ENCODE peak calls at places on chromosome 5, in six cellular contexts. One of them, this sample, is unnamed.

GRCh38 chr5:111349429-111349828 is 125.2 kb downstream of the CAMK4 start:
- DNase-seq in cerebellar nuclear complex: no peak
- DNase-seq in activated T-cell treated with anti-CD3 and anti-CD28 coated beads, Interleukin-2, amount 50 U/mL, for 72 hours: no peak
- DNase-seq in HTR-8/SVneo: no peak
- DNase-seq in WERI-Rb-1: no peak
- DNase-seq in IMR-90: no peak
- DNase-seq in this sample: no peak

GRCh38 chr5:167057665-167058064 is 1233.8 kb upstream of the WWC1 start:
- DNase-seq in WERI-Rb-1: no peak
- DNase-seq in activated T-cell treated with anti-CD3 and anti-CD28 coated beads, Interleukin-2, amount 50 U/mL, for 72 hours: no peak
- DNase-seq in IMR-90: no peak
- DNase-seq in cerebellar nuclear complex: no peak
- DNase-seq in HTR-8/SVneo: no peak
- DNase-seq in this sample: no peak

GRCh38 chr5:27727254-27727653 is 688.9 kb upstream of the CDH9 start:
- DNase-seq in cerebellar nuclear complex: no peak
- DNase-seq in activated T-cell treated with anti-CD3 and anti-CD28 coated beads, Interleukin-2, amount 50 U/mL, for 72 hours: no peak
- DNase-seq in WERI-Rb-1: no peak
- DNase-seq in IMR-90: no peak
- DNase-seq in HTR-8/SVneo: no peak
- DNase-seq in this sample: no peak

GRCh38 chr5:10595678-10596309 is 31.9 kb downstream of the ANKRD33B start:
- DNase-seq in activated T-cell treated with anti-CD3 and anti-CD28 coated beads, Interleukin-2, amount 50 U/mL, for 72 hours: peak; percentile 58
- DNase-seq in IMR-90: peak; percentile 92
- DNase-seq in WERI-Rb-1: no peak
- DNase-seq in HTR-8/SVneo: peak; percentile 94
- DNase-seq in cerebellar nuclear complex: no peak
- DNase-seq in this sample: peak; percentile 46

GRCh38 chr5:20098695-20099094 is 110.7 kb upstream of the CDH18 start:
- DNase-seq in activated T-cell treated with anti-CD3 and anti-CD28 coated beads, Interleukin-2, amount 50 U/mL, for 72 hours: no peak
- DNase-seq in cerebellar nuclear complex: no peak
- DNase-seq in IMR-90: no peak
- DNase-seq in WERI-Rb-1: no peak
- DNase-seq in HTR-8/SVneo: no peak
- DNase-seq in this sample: no peak

GRCh38 chr5:96662725-96663513 is 743 bp downstream of the CAST start:
- DNase-seq in IMR-90: peak; percentile 79
- DNase-seq in activated T-cell treated with anti-CD3 and anti-CD28 coated beads, Interleukin-2, amount 50 U/mL, for 72 hours: peak; percentile 91
- DNase-seq in WERI-Rb-1: peak; percentile 81
- DNase-seq in cerebellar nuclear complex: peak; percentile 66
- DNase-seq in HTR-8/SVneo: peak; percentile 93
- DNase-seq in this sample: peak; percentile 91

GRCh38 chr5:19928556-19929421 is 59.2 kb downstream of the CDH18 start:
- DNase-seq in IMR-90: peak; percentile 92
- DNase-seq in activated T-cell treated with anti-CD3 and anti-CD28 coated beads, Interleukin-2, amount 50 U/mL, for 72 hours: no peak
- DNase-seq in WERI-Rb-1: peak; percentile 38
- DNase-seq in cerebellar nuclear complex: no peak
- DNase-seq in HTR-8/SVneo: peak; percentile 61
- DNase-seq in this sample: no peak

GRCh38 chr5:131381792-131382191 is 117.9 kb downstream of the CDC42SE2 start:
- DNase-seq in WERI-Rb-1: no peak
- DNase-seq in activated T-cell treated with anti-CD3 and anti-CD28 coated beads, Interleukin-2, amount 50 U/mL, for 72 hours: no peak
- DNase-seq in IMR-90: no peak
- DNase-seq in HTR-8/SVneo: no peak
- DNase-seq in cerebellar nuclear complex: no peak
- DNase-seq in this sample: no peak

GRCh38 chr5:119323630-119324000 is 32.2 kb upstream of the TNFAIP8 start:
- DNase-seq in HTR-8/SVneo: peak; percentile 8
- DNase-seq in IMR-90: peak; percentile 61
- DNase-seq in activated T-cell treated with anti-CD3 and anti-CD28 coated beads, Interleukin-2, amount 50 U/mL, for 72 hours: no peak
- DNase-seq in cerebellar nuclear complex: no peak
- DNase-seq in WERI-Rb-1: peak; percentile 86
- DNase-seq in this sample: no peak

GRCh38 chr5:22470408-22470807 is 382.7 kb downstream of the CDH12 start:
- DNase-seq in IMR-90: no peak
- DNase-seq in activated T-cell treated with anti-CD3 and anti-CD28 coated beads, Interleukin-2, amount 50 U/mL, for 72 hours: no peak
- DNase-seq in cerebellar nuclear complex: no peak
- DNase-seq in HTR-8/SVneo: no peak
- DNase-seq in WERI-Rb-1: no peak
- DNase-seq in this sample: no peak

GRCh38 chr5:14901462-14902051 is 30.0 kb upstream of the ANKH start:
- DNase-seq in IMR-90: peak; percentile 83
- DNase-seq in WERI-Rb-1: no peak
- DNase-seq in HTR-8/SVneo: no peak
- DNase-seq in cerebellar nuclear complex: no peak
- DNase-seq in activated T-cell treated with anti-CD3 and anti-CD28 coated beads, Interleukin-2, amount 50 U/mL, for 72 hours: no peak
- DNase-seq in this sample: no peak

GRCh38 chr5:1930880-1931589 is 48.3 kb upstream of the IRX4 start:
- DNase-seq in cerebellar nuclear complex: no peak
- DNase-seq in IMR-90: no peak
- DNase-seq in HTR-8/SVneo: no peak
- DNase-seq in WERI-Rb-1: no peak
- DNase-seq in activated T-cell treated with anti-CD3 and anti-CD28 coated beads, Interleukin-2, amount 50 U/mL, for 72 hours: no peak
- DNase-seq in this sample: peak; percentile 48

GRCh38 chr5:176810687-176811501 is 535 bp downstream of the UNC5A start:
- DNase-seq in WERI-Rb-1: no peak
- DNase-seq in cerebellar nuclear complex: no peak
- DNase-seq in activated T-cell treated with anti-CD3 and anti-CD28 coated beads, Interleukin-2, amount 50 U/mL, for 72 hours: no peak
- DNase-seq in HTR-8/SVneo: no peak
- DNase-seq in IMR-90: no peak
- DNase-seq in this sample: no peak

GRCh38 chr5:100903036-100903887 is at the start of gene ST8SIA4:
- DNase-seq in HTR-8/SVneo: peak; percentile 23
- DNase-seq in IMR-90: peak; percentile 33
- DNase-seq in activated T-cell treated with anti-CD3 and anti-CD28 coated beads, Interleukin-2, amount 50 U/mL, for 72 hours: peak; percentile 92
- DNase-seq in cerebellar nuclear complex: no peak
- DNase-seq in WERI-Rb-1: peak; percentile 90
- DNase-seq in this sample: peak; percentile 54

GRCh38 chr5:179126506-179126991 is 66.4 kb downstream of the ZNF354C start:
- DNase-seq in WERI-Rb-1: no peak
- DNase-seq in IMR-90: no peak
- DNase-seq in cerebellar nuclear complex: no peak
- DNase-seq in HTR-8/SVneo: no peak
- DNase-seq in activated T-cell treated with anti-CD3 and anti-CD28 coated beads, Interleukin-2, amount 50 U/mL, for 72 hours: no peak
- DNase-seq in this sample: no peak

GRCh38 chr5:142981886-142982820 is 212.0 kb downstream of the ARHGAP26 start:
- DNase-seq in activated T-cell treated with anti-CD3 and anti-CD28 coated beads, Interleukin-2, amount 50 U/mL, for 72 hours: no peak
- DNase-seq in HTR-8/SVneo: peak; percentile 30
- DNase-seq in IMR-90: peak; percentile 92
- DNase-seq in cerebellar nuclear complex: peak; percentile 80
- DNase-seq in WERI-Rb-1: peak; percentile 86
- DNase-seq in this sample: peak; percentile 79

GRCh38 chr5:96149546-96149945 is 187.9 kb upstream of the ELL2 start:
- DNase-seq in HTR-8/SVneo: no peak
- DNase-seq in activated T-cell treated with anti-CD3 and anti-CD28 coated beads, Interleukin-2, amount 50 U/mL, for 72 hours: no peak
- DNase-seq in WERI-Rb-1: no peak
- DNase-seq in IMR-90: peak; percentile 62
- DNase-seq in cerebellar nuclear complex: no peak
- DNase-seq in this sample: no peak

GRCh38 chr5:175246242-175246891 is 197.6 kb downstream of the DRD1 start:
- DNase-seq in activated T-cell treated with anti-CD3 and anti-CD28 coated beads, Interleukin-2, amount 50 U/mL, for 72 hours: peak; percentile 26
- DNase-seq in HTR-8/SVneo: peak; percentile 80
- DNase-seq in IMR-90: peak; percentile 98
- DNase-seq in WERI-Rb-1: no peak
- DNase-seq in cerebellar nuclear complex: no peak
- DNase-seq in this sample: no peak

GRCh38 chr5:158979749-158980521 is 119.8 kb downstream of the EBF1 start:
- DNase-seq in cerebellar nuclear complex: peak; percentile 94
- DNase-seq in activated T-cell treated with anti-CD3 and anti-CD28 coated beads, Interleukin-2, amount 50 U/mL, for 72 hours: no peak
- DNase-seq in WERI-Rb-1: no peak
- DNase-seq in IMR-90: peak; percentile 29
- DNase-seq in HTR-8/SVneo: peak; percentile 10
- DNase-seq in this sample: no peak

GRCh38 chr5:56829137-56829536 is 13.8 kb downstream of the MAP3K1 start:
- DNase-seq in IMR-90: peak; percentile 52
- DNase-seq in cerebellar nuclear complex: no peak
- DNase-seq in WERI-Rb-1: no peak
- DNase-seq in activated T-cell treated with anti-CD3 and anti-CD28 coated beads, Interleukin-2, amount 50 U/mL, for 72 hours: peak; percentile 66
- DNase-seq in HTR-8/SVneo: no peak
- DNase-seq in this sample: no peak

GRCh38 chr5:107602896-107603295 is 67.8 kb downstream of the EFNA5 start:
- DNase-seq in IMR-90: no peak
- DNase-seq in HTR-8/SVneo: no peak
- DNase-seq in activated T-cell treated with anti-CD3 and anti-CD28 coated beads, Interleukin-2, amount 50 U/mL, for 72 hours: no peak
- DNase-seq in WERI-Rb-1: no peak
- DNase-seq in cerebellar nuclear complex: no peak
- DNase-seq in this sample: no peak

GRCh38 chr5:66307647-66308257 is 163.7 kb downstream of the SREK1 start:
- DNase-seq in activated T-cell treated with anti-CD3 and anti-CD28 coated beads, Interleukin-2, amount 50 U/mL, for 72 hours: peak; percentile 21
- DNase-seq in cerebellar nuclear complex: no peak
- DNase-seq in HTR-8/SVneo: peak; percentile 58
- DNase-seq in WERI-Rb-1: no peak
- DNase-seq in IMR-90: peak; percentile 69
- DNase-seq in this sample: no peak

GRCh38 chr5:52988335-52989024 is 672 bp upstream of the ITGA2 start:
- DNase-seq in HTR-8/SVneo: no peak
- DNase-seq in IMR-90: no peak
- DNase-seq in WERI-Rb-1: no peak
- DNase-seq in cerebellar nuclear complex: no peak
- DNase-seq in activated T-cell treated with anti-CD3 and anti-CD28 coated beads, Interleukin-2, amount 50 U/mL, for 72 hours: no peak
- DNase-seq in this sample: no peak

GRCh38 chr5:110376281-110376916 is 350.1 kb downstream of the TMEM232 start:
- DNase-seq in HTR-8/SVneo: no peak
- DNase-seq in IMR-90: no peak
- DNase-seq in activated T-cell treated with anti-CD3 and anti-CD28 coated beads, Interleukin-2, amount 50 U/mL, for 72 hours: no peak
- DNase-seq in WERI-Rb-1: no peak
- DNase-seq in cerebellar nuclear complex: no peak
- DNase-seq in this sample: no peak

GRCh38 chr5:157750320-157750719 is 6.8 kb downstream of the LSM11 start:
- DNase-seq in IMR-90: peak; percentile 71
- DNase-seq in cerebellar nuclear complex: no peak
- DNase-seq in HTR-8/SVneo: peak; percentile 61
- DNase-seq in activated T-cell treated with anti-CD3 and anti-CD28 coated beads, Interleukin-2, amount 50 U/mL, for 72 hours: no peak
- DNase-seq in WERI-Rb-1: no peak
- DNase-seq in this sample: no peak

GRCh38 chr5:93599427-93600146 is 16.6 kb downstream of the NR2F1 start:
- DNase-seq in HTR-8/SVneo: no peak
- DNase-seq in activated T-cell treated with anti-CD3 and anti-CD28 coated beads, Interleukin-2, amount 50 U/mL, for 72 hours: no peak
- DNase-seq in WERI-Rb-1: no peak
- DNase-seq in cerebellar nuclear complex: peak; percentile 50
- DNase-seq in IMR-90: peak; percentile 88
- DNase-seq in this sample: no peak

GRCh38 chr5:115402822-115403577 is 106.5 kb upstream of the CCDC112 start:
- DNase-seq in cerebellar nuclear complex: no peak
- DNase-seq in IMR-90: peak; percentile 78
- DNase-seq in activated T-cell treated with anti-CD3 and anti-CD28 coated beads, Interleukin-2, amount 50 U/mL, for 72 hours: no peak
- DNase-seq in HTR-8/SVneo: no peak
- DNase-seq in WERI-Rb-1: no peak
- DNase-seq in this sample: no peak

GRCh38 chr5:91079037-91079436 is 304.1 kb downstream of the ARRDC3 start:
- DNase-seq in activated T-cell treated with anti-CD3 and anti-CD28 coated beads, Interleukin-2, amount 50 U/mL, for 72 hours: no peak
- DNase-seq in WERI-Rb-1: no peak
- DNase-seq in IMR-90: no peak
- DNase-seq in cerebellar nuclear complex: no peak
- DNase-seq in HTR-8/SVneo: no peak
- DNase-seq in this sample: no peak

GRCh38 chr5:8138884-8139283 is 269.9 kb downstream of the MTRR start:
- DNase-seq in WERI-Rb-1: no peak
- DNase-seq in cerebellar nuclear complex: no peak
- DNase-seq in IMR-90: no peak
- DNase-seq in HTR-8/SVneo: no peak
- DNase-seq in activated T-cell treated with anti-CD3 and anti-CD28 coated beads, Interleukin-2, amount 50 U/mL, for 72 hours: no peak
- DNase-seq in this sample: no peak

GRCh38 chr5:149317281-149318048 is 27.8 kb upstream of the GRPEL2 start:
- DNase-seq in HTR-8/SVneo: peak; percentile 79
- DNase-seq in activated T-cell treated with anti-CD3 and anti-CD28 coated beads, Interleukin-2, amount 50 U/mL, for 72 hours: peak; percentile 27
- DNase-seq in WERI-Rb-1: no peak
- DNase-seq in cerebellar nuclear complex: peak; percentile 22
- DNase-seq in IMR-90: peak; percentile 58
- DNase-seq in this sample: no peak

GRCh38 chr5:73419414-73420390 is 28.9 kb downstream of the FOXD1 start:
- DNase-seq in activated T-cell treated with anti-CD3 and anti-CD28 coated beads, Interleukin-2, amount 50 U/mL, for 72 hours: no peak
- DNase-seq in HTR-8/SVneo: no peak
- DNase-seq in IMR-90: peak; percentile 86
- DNase-seq in WERI-Rb-1: no peak
- DNase-seq in cerebellar nuclear complex: no peak
- DNase-seq in this sample: no peak

GRCh38 chr5:18745988-18746615 is 1111.8 kb downstream of the TAF11L14 start:
- DNase-seq in HTR-8/SVneo: peak; percentile 35
- DNase-seq in IMR-90: no peak
- DNase-seq in WERI-Rb-1: no peak
- DNase-seq in activated T-cell treated with anti-CD3 and anti-CD28 coated beads, Interleukin-2, amount 50 U/mL, for 72 hours: peak; percentile 45
- DNase-seq in cerebellar nuclear complex: no peak
- DNase-seq in this sample: no peak

GRCh38 chr5:174065528-174066189 is 20.2 kb downstream of the NSG2 start:
- DNase-seq in cerebellar nuclear complex: no peak
- DNase-seq in IMR-90: no peak
- DNase-seq in HTR-8/SVneo: no peak
- DNase-seq in WERI-Rb-1: no peak
- DNase-seq in activated T-cell treated with anti-CD3 and anti-CD28 coated beads, Interleukin-2, amount 50 U/mL, for 72 hours: no peak
- DNase-seq in this sample: no peak